ENCODE peak calls at places on chromosomes 13 and 19, in five cellular contexts. I is esophagus squamous epithelium, R is left ventricle myocardium inferior, X is adrenal gland, G is stomach. L is an unnamed sample.

GRCh38 chr13:102816633-102817032 is 17.7 kb downstream of the BIVM start:
- DNase-seq in X (no peak), I (no peak), G (no peak), R (no peak), L (no peak)

GRCh38 chr13:68304287-68304893 is 1074.3 kb upstream of the PCDH9 start:
- DNase-seq in G (no peak), R (no peak), I (no peak), X (no peak), L (no peak)

GRCh38 chr19:47309608-47310007 is at the start of gene C5AR1:
- DNase-seq in I (no peak), G (no peak), R (peak; percentile 41), X (no peak), L (peak; percentile 18)

GRCh38 chr19:13834308-13834790 is 39.1 kb downstream of the ZSWIM4 start:
- DNase-seq in G (no peak), X (no peak), I (no peak), R (no peak), L (no peak)

GRCh38 chr13:104586010-104586746 is 1520.0 kb upstream of the SLC10A2 start:
- DNase-seq in R (no peak), X (no peak), I (no peak), G (no peak), L (no peak)

GRCh38 chr19:41426116-41426841 is 895 bp downstream of the B3GNT8 start:
- DNase-seq in X (no peak), I (no peak), G (no peak), R (peak; percentile 27), L (no peak)

GRCh38 chr19:48400018-48400742 is 6.7 kb downstream of the GRIN2D start:
- DNase-seq in G (peak; percentile 61), R (peak; percentile 53), X (no peak), I (no peak), L (peak; percentile 74)

GRCh38 chr13:62551588-62551987 is 1135.9 kb upstream of the PCDH20 start:
- DNase-seq in R (no peak), G (no peak), X (no peak), I (no peak), L (no peak)

GRCh38 chr13:99265823-99266426 is 7.7 kb upstream of the GPR18 start:
- DNase-seq in R (no peak), I (no peak), G (no peak), X (no peak), L (peak; percentile 56)

GRCh38 chr19:13451596-13451995 is 54.7 kb downstream of the CACNA1A start:
- DNase-seq in R (no peak), G (no peak), X (no peak), I (no peak), L (no peak)

GRCh38 chr13:77516342-77516789 is 19.1 kb upstream of the SCEL start:
- DNase-seq in I (no peak), R (no peak), X (no peak), G (no peak), L (no peak)

GRCh38 chr19:1945899-1946298 is 4.9 kb downstream of the CSNK1G2 start:
- DNase-seq in I (no peak), R (no peak), G (peak; percentile 40), X (no peak), L (peak; percentile 70)

GRCh38 chr19:47232422-47233211 is 1.6 kb upstream of the BBC3 start:
- DNase-seq in I (no peak), R (no peak), G (no peak), X (no peak), L (peak; percentile 75)

GRCh38 chr13:99982741-99983400 is 1.3 kb downstream of the ZIC2 start:
- DNase-seq in G (no peak), X (no peak), R (no peak), I (no peak), L (no peak)

GRCh38 chr19:2253106-2254051 is 2.8 kb downstream of the JSRP1 start:
- DNase-seq in X (no peak), G (no peak), I (no peak), R (no peak), L (no peak)

GRCh38 chr13:59211636-59212035 is 952.1 kb downstream of the DIAPH3 start:
- DNase-seq in R (no peak), G (no peak), X (no peak), I (no peak), L (no peak)

GRCh38 chr19:49653466-49653806 is 11.4 kb downstream of the SCAF1 start:
- DNase-seq in X (no peak), G (no peak), R (no peak), I (no peak), L (no peak)

GRCh38 chr13:34425307-34425949 is 516.6 kb upstream of the NBEA start:
- DNase-seq in G (no peak), X (no peak), I (no peak), R (no peak), L (no peak)

GRCh38 chr19:46745521-46746280 is at the start of gene FKRP:
- DNase-seq in I (no peak), X (no peak), G (peak; percentile 32), R (peak; percentile 48), L (peak; percentile 65)

GRCh38 chr13:51093574-51093973 is 17.5 kb downstream of the C13orf42 start:
- DNase-seq in I (no peak), G (no peak), R (no peak), X (no peak), L (no peak)

GRCh38 chr19:13583114-13583513 is 76.8 kb upstream of the CACNA1A start:
- DNase-seq in I (no peak), X (no peak), R (no peak), G (no peak), L (no peak)

GRCh38 chr13:93521307-93521706 is 294.7 kb downstream of the GPC6 start:
- DNase-seq in G (no peak), X (no peak), R (no peak), I (no peak), L (no peak)

GRCh38 chr13:24863748-24864540 is 100.0 kb downstream of the RNF17 start:
- DNase-seq in R (no peak), X (no peak), G (no peak), I (no peak), L (no peak)

GRCh38 chr13:95573226-95573625 is 20.7 kb downstream of the CLDN10 start:
- DNase-seq in I (no peak), G (no peak), X (no peak), R (no peak), L (no peak)

GRCh38 chr13:43908156-43909126 is 28.7 kb downstream of the LACC1 start:
- DNase-seq in R (no peak), I (no peak), G (no peak), X (no peak), L (no peak)

GRCh38 chr13:54241719-54242118 is 1213.1 kb downstream of the OLFM4 start:
- DNase-seq in X (no peak), I (no peak), R (no peak), G (no peak), L (no peak)

GRCh38 chr13:44710576-44710975 is 134.4 kb upstream of the TSC22D1 start:
- DNase-seq in G (no peak), I (no peak), X (no peak), R (no peak), L (no peak)

GRCh38 chr19:10885241-10886169 is 14.2 kb downstream of the CARM1 start:
- DNase-seq in I (no peak), X (no peak), G (no peak), R (no peak), L (no peak)

GRCh38 chr19:53254451-53255341 is at the start of gene ZNF677:
- DNase-seq in G (peak; percentile 74), R (peak; percentile 94), I (peak; percentile 38), X (peak; percentile 90), L (peak; percentile 79)

GRCh38 chr13:76944457-76944856 is 3.9 kb upstream of the ACOD1 start:
- DNase-seq in R (no peak), I (no peak), X (no peak), G (no peak), L (no peak)

GRCh38 chr19:29505034-29505824 is 20.6 kb upstream of the VSTM2B start:
- DNase-seq in R (no peak), I (no peak), G (no peak), X (no peak), L (no peak)

GRCh38 chr19:45716314-45717130 is 14.2 kb downstream of the FBXO46 start:
- DNase-seq in R (no peak), I (no peak), G (no peak), X (no peak), L (no peak)

GRCh38 chr19:12749938-12750521 is 1.6 kb upstream of the BEST2 start:
- DNase-seq in G (no peak), X (no peak), I (no peak), R (no peak), L (peak; percentile 68)

GRCh38 chr13:43132228-43132627 is 108.8 kb downstream of the DNAJC15 start:
- DNase-seq in G (peak; percentile 40), R (no peak), X (peak; percentile 41), I (no peak), L (no peak)

GRCh38 chr13:28161370-28161769 is 23.0 kb downstream of the PAN3 start:
- DNase-seq in X (no peak), G (no peak), I (no peak), R (no peak), L (no peak)

GRCh38 chr19:19533826-19534225 is 4.2 kb upstream of the CILP2 start:
- DNase-seq in X (no peak), R (no peak), I (no peak), G (no peak), L (no peak)

GRCh38 chr13:26132756-26133155 is 80.9 kb upstream of the SHISA2 start:
- DNase-seq in R (no peak), X (no peak), I (no peak), G (no peak), L (no peak)
- TF ChIP-seq CTCF in R (peak; percentile 41), X (peak; percentile 26), I (no peak), G (no peak), L (no peak)

DNA sequence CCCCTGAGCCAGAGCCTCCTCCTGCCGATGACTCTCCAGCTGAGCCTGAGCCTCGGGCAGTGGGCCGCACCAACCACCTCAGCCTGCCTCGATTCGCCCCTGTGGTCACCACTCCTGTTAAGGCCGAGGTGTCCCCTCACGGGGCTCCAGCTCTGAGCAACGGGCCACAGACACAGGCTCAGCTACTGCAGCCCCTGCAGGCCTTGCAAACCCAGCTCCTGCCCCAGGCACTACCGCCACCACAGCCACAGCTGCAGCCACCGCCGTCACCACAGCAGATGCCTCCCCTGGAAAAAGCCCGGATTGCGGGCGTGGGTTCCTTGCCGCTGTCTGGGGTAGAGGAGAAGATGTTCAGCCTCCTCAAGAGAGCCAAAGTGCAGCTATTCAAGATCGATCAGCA is 3.6 kb downstream of the KMT2B start:
- DNase-seq in X (no peak), R (no peak), G (no peak), I (no peak), L (no peak)
- H3K36me3 ChIP-seq in X (no peaks in the 10 kb centered on the region), R (peaks cover 65% of the 10 kb centered on the region), G (peaks cover 70% of the 10 kb centered on the region), I (peaks cover 71% of the 10 kb centered on the region), L (peaks cover 24% of the 10 kb centered on the region)

DNA sequence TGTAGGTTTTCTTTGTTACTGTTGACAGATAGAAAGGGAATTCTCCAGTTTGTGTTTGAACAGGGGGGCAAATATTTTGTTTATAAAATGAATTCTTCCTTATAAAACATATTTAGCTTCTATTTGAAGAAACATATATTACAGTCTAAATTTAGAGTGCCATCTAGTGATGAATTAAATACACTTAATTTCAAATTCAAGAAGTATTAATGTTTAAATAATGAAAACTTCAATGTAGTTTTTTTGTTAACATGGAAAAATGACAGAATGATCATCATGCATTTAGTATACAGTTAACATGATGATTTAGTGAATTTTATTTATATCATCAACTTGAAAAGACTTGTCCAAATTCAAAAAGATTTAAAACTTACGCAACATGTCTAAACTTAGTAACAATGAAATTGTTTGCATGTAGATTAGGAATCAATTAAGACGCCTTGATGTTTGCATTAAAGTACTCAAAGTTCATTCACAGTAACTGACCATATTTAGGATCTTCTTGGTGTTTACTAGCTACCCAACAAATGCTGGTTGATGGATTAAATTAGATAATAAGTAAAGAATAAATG is 765.9 kb upstream of the SLITRK1 start:
- DNase-seq in I (no peak), G (no peak), R (no peak), X (no peak), L (no peak)
- H3K4me1 ChIP-seq in I (no peaks in the 10 kb centered on the region), G (no peaks in the 10 kb centered on the region), R (peaks cover 43% of the 10 kb centered on the region), X (no peaks in the 10 kb centered on the region), L (no peaks in the 10 kb centered on the region)

GRCh38 chr19:6417713-6418561 is 6.7 kb downstream of the KHSRP start:
- DNase-seq in G (no peak), R (no peak), X (peak; percentile 70), I (no peak), L (peak; percentile 47)
- TF ChIP-seq CTCF in G (no peak), R (peak; percentile 56), X (peak; percentile 60), I (no peak), L (no peak)

L was measured in mucosa of descending colon.